ENCODE peak calls at places on chromosomes 3 and 15, in four cellular contexts. E is A549, R is mucosa of descending colon, S is fibroblast of lung. F is an unnamed sample.

GRCh38 chr15:95600367-95600766 is 730.1 kb upstream of the NR2F2 start:
- DNase-seq in E (no peak), R (no peak), S (no peak), F (no peak)

GRCh38 chr15:84917452-84917851 is 33.0 kb downstream of the SLC28A1 start:
- DNase-seq in E (no peak), R (no peak), S (no peak), F (no peak)

GRCh38 chr3:10892622-10893021 is 76.6 kb downstream of the SLC6A11 start:
- DNase-seq in E (no peak), R (no peak), S (no peak), F (no peak)

GRCh38 chr3:42376397-42376798 is 34.0 kb downstream of the LYZL4 start:
- DNase-seq in E (no peak), R (no peak), S (peak), F (no peak)

GRCh38 chr3:133955892-133956291 is 60.2 kb upstream of the RAB6B start:
- DNase-seq in E (no peak), R (no peak), S (no peak), F (no peak)

GRCh38 chr15:45203182-45203581 is 15.4 kb upstream of the SHF start:
- DNase-seq in E (no peak), R (no peak), S (no peak), F (no peak)

GRCh38 chr3:101829066-101829830 is 20.1 kb upstream of the NFKBIZ start:
- DNase-seq in E (no peak), R (peak), S (peak), F (no peak)

GRCh38 chr3:106261915-106262683 is 393.3 kb upstream of the CBLB start:
- DNase-seq in E (no peak), R (no peak), S (peak), F (no peak)

GRCh38 chr3:123739146-123739545 is 145.0 kb downstream of the MYLK start:
- DNase-seq in E (no peak), R (no peak), S (no peak), F (no peak)

GRCh38 chr3:194607592-194608386 is 25.4 kb downstream of the TMEM44 start:
- DNase-seq in E (no peak), R (no peak), S (no peak), F (no peak)

GRCh38 chr3:100068758-100069345 is 45.4 kb downstream of the FILIP1L start:
- DNase-seq in E (peak), R (peak), S (peak), F (peak)

GRCh38 chr15:65954289-65954741 is 85.0 kb downstream of the RAB11A start:
- DNase-seq in E (no peak), R (no peak), S (no peak), F (no peak)

GRCh38 chr3:11582123-11582968 is 61.4 kb downstream of the VGLL4 start:
- DNase-seq in E (no peak), R (no peak), S (peak), F (no peak)

GRCh38 chr3:16124636-16125035 is 49.8 kb upstream of the GALNT15 start:
- DNase-seq in E (no peak), R (no peak), S (peak), F (no peak)

GRCh38 chr3:10917176-10917575 is 75.4 kb upstream of the SLC6A1 start:
- DNase-seq in E (no peak), R (no peak), S (no peak), F (no peak)

GRCh38 chr15:40388941-40389823 is 6.7 kb downstream of the KNSTRN start:
- DNase-seq in E (no peak), R (no peak), S (peak), F (no peak)

GRCh38 chr3:83934208-83935150 is 1024.3 kb upstream of the CADM2 start:
- DNase-seq in E (no peak), R (no peak), S (peak), F (no peak)

GRCh38 chr15:68205949-68206539 is 912 bp upstream of the CALML4 start:
- DNase-seq in E (no peak), R (peak), S (no peak), F (no peak)

GRCh38 chr3:95302044-95302443 is 1239.2 kb downstream of the NSUN3 start:
- DNase-seq in E (no peak), R (no peak), S (peak), F (no peak)

GRCh38 chr15:68939501-68939900 is 9.2 kb downstream of the SPESP1 start:
- DNase-seq in E (no peak), R (no peak), S (no peak), F (no peak)

GRCh38 chr3:28587723-28588122 is 239.1 kb upstream of the AZI2 start:
- DNase-seq in E (no peak), R (no peak), S (no peak), F (no peak)

GRCh38 chr3:67461667-67462142 is 192.7 kb downstream of the SUCLG2 start:
- DNase-seq in E (no peak), R (no peak), S (peak), F (no peak)

GRCh38 chr3:126347543-126348161 is 9.6 kb downstream of the KLF15 start:
- DNase-seq in E (no peak), R (peak), S (no peak), F (no peak)

GRCh38 chr15:52140646-52141045 is 28.1 kb upstream of the BCL2L10 start:
- DNase-seq in E (no peak), R (no peak), S (no peak), F (no peak)

GRCh38 chr15:74302821-74303359 is 64.6 kb downstream of the CYP11A1 start:
- DNase-seq in E (peak), R (no peak), S (no peak), F (no peak)

GRCh38 chr15:69093127-69093526 is 67.3 kb upstream of the GLCE start:
- DNase-seq in E (peak), R (no peak), S (no peak), F (no peak)

GRCh38 chr3:66722675-66723074 is 221.9 kb upstream of the LRIG1 start:
- DNase-seq in E (no peak), R (no peak), S (peak), F (no peak)

GRCh38 chr15:73078722-73079121 is 26.5 kb downstream of the NEO1 start:
- DNase-seq in E (no peak), R (no peak), S (peak), F (no peak)

GRCh38 chr3:13137808-13138565 is 64.8 kb upstream of the IQSEC1 start:
- DNase-seq in E (no peak), R (no peak), S (no peak), F (no peak)

GRCh38 chr3:193010191-193010590 is 92.5 kb upstream of the MB21D2 start:
- DNase-seq in E (no peak), R (no peak), S (no peak), F (no peak)

GRCh38 chr3:16897254-16897926 is 12.6 kb downstream of the PLCL2 start:
- DNase-seq in E (no peak), R (peak), S (peak), F (no peak)

GRCh38 chr3:194189243-194189791 is 53.4 kb downstream of the HES1 start:
- DNase-seq in E (no peak), R (no peak), S (no peak), F (no peak)

GRCh38 chr15:72784233-72784876 is 797 bp upstream of the ADPGK start:
- DNase-seq in E (peak), R (no peak), S (peak), F (no peak)

GRCh38 chr3:36763111-36763849 is 1.1 kb downstream of the DCLK3 start:
- DNase-seq in E (no peak), R (no peak), S (no peak), F (no peak)

DNA sequence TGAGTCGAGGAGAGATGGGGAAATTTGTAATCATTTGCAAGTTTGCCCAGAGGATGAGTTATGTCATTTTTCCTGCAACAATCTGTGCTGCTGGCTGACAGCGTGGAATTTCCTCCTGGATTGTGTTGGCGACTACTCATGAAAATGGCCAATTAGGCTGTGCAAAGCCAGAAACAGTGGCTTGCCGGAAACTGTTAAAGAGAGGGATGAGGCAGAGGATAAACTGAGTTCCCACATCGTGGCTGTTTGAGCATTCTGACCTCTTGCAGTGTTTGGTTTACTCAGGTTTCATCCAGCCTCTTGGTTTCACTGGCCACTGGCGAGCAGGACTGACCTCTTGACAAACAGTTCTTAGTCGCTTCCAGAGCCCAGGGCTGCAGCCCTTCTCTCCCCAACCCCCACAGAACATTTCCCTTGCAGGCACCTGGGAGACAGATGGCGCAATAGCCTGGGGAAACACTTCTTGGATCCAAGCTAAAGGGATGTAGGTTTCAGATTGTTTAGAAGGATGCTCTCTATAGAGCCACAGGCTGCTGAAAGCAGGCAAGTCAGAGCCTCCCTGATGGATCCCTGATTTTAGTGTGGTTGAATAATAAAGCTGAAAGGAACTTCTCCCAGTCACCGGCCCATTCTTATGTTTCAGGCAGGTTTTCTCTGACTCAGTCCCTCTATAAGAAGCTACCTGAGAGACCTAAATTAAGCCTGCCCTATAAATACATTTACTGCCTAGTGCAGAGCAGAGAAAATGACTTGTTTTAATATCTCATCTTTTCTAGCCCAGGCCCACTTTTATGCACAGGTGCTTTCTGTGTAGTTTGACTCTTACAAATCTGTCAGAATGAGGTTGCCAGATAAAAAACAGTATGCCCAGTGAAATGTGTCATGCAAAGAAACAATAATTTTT is 92.8 kb upstream of the UBE2E1 start:
- DNase-seq in E (no peak), R (no peak), S (peak), F (no peak)
- TF ChIP-seq CTCF in E (no peak), R (no peak), S (peak), F (no peak)

DNA sequence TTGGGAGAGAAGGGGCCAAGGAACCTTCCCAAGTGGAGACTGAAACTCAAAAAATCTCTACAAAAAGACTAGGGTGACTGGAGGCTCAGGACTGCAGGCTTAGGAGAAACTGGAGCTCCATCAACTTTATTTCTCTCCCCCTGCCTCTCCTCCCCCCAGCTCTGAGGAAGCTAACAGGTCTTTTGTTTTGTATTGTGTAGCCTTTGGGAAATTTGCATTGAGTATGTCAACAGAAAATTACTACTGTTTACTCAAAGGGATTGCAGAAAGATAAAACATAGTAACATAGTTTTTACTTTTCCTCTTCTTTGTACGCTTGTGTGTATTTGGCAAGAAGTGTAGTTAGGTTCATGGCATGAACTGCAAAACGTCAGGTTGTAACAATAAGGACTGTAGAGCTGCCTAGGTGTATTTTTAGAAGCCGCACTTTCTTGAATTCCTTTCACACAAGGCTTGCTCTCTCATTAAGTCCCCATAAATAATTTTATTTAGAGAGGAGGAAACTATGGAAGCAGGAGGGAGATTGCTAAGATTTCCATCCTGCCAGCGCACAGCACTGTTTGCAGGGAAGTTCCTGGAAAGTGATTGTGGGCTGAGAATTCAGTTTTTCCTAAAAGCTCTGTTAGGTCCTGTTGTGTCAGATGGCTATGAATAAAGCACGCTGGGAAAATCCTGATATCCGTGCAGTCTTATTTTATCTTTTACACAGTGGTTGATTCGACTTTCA is 21.1 kb upstream of the SATB1 start:
- DNase-seq in E (no peak), R (no peak), S (no peak), F (no peak)
- H3K4me3 ChIP-seq in E (no peak), R (no peak), S (no peak), F (peak)

GRCh38 chr3:135918600-135918999 is 46.9 kb upstream of the PPP2R3A start:
- DNase-seq in E (no peak), R (no peak), S (peak), F (no peak)
- TF ChIP-seq CTCF in E (peak), R (peak), S (peak), F (no peak)

GRCh38 chr3:50502225-50502583 is 1.2 kb downstream of the CACNA2D2 start:
- DNase-seq in E (no peak), R (no peak), S (no peak), F (no peak)
- H3K4me3 ChIP-seq in E (no peak), R (no peak), S (no peak), F (peak)

GRCh38 chr3:146747928-146748327 is 142.8 kb upstream of the PLSCR5 start:
- DNase-seq in E (no peak), R (no peak), S (peak), F (no peak)
- TF ChIP-seq CTCF in E (no peak), R (no peak), S (peak), F (no peak)

GRCh38 chr3:172750069-172750367 is 508 bp upstream of the ECT2 start:
- DNase-seq in E (no peak), R (no peak), S (no peak), F (no peak)

GRCh38 chr3:172750368-172751187 is at the start of gene ECT2:
- DNase-seq in E (peak), R (peak), S (peak), F (peak)

GRCh38 chr3:172746476-172746875 is 4.0 kb upstream of the ECT2 start:
- DNase-seq in E (no peak), R (no peak), S (no peak), F (no peak)

GRCh38 chr3:172751188-172751571 is 654 bp downstream of the ECT2 start:
- DNase-seq in E (no peak), R (no peak), S (peak), F (no peak)

DNA sequence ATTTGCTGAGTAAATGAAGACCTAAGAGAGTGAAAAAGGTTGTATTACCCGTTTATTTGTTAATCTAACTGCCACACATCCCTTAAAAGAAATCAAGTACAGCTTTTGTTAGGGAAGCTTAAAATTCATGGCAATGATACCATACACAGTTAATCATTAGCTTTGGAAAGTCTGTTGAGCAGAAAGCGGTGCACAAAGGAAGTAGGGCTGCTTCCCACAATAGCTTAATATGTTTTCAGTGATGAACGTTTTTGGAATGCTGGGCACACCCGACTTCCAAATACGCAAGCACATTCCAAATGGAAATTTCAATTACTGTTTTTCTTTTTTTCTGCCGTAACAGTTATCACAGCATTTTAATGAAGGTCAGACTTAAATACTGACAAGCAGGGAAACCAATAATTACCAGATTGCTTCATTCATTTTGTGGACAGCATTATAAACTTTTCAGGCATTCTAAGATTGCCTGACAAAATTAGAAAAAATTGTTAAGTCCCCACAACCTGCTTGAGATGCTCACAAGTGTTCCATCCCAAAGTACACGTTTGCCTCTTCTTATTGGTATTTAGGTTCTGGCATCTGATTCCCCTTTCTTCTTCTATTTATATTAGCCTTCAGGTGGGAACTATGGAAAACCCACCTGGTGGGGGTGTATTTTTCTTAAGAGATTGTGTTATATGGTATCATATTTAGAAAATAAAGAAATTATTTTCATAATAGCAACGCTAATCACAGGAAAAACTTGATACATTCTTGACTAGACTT is 1.1 kb upstream of the ECT2 start:
- DNase-seq in E (peak), R (no peak), S (peak), F (no peak)
- H3K4me3 ChIP-seq in E (peak), R (no peak), S (peak), F (peak)

GRCh38 chr3:151226088-151226563 is 23.1 kb upstream of the GPR171 start:
- DNase-seq in E (no peak), R (no peak), S (peak), F (no peak)
- TF ChIP-seq CTCF in E (no peak), R (no peak), S (no peak), F (no peak)

GRCh38 chr15:92627014-92627413 is 28.6 kb downstream of the FAM174B start:
- DNase-seq in E (no peak), R (no peak), S (no peak), F (no peak)
- H3K4me3 ChIP-seq in E (no peak), R (no peak), S (no peak), F (no peak)

F was measured in CD8-positive, alpha-beta T cell.